ENCODE peak calls at places on chromosomes 6 and 20, in four cellular contexts. G is tibial nerve, L is lung, W is AG09309. H is an unnamed sample.

GRCh38 chr20:38658879-38659612 is 57.4 kb downstream of the ARHGAP40 start:
- DNase-seq in W (no peak), G (no peak), L (no peak), H (no peak)

GRCh38 chr6:16224409-16224808 is 14.0 kb upstream of the GMPR start:
- DNase-seq in W (no peak), L (no peak), G (no peak), H (no peak)

GRCh38 chr20:362271-363254 is 15.7 kb downstream of the NRSN2 start:
- DNase-seq in G (peak; percentile 75), L (peak; percentile 91), W (no peak), H (no peak)

GRCh38 chr20:44209691-44210421 is 715 bp downstream of the OSER1 start:
- DNase-seq in W (no peak), L (no peak), G (no peak), H (no peak)

GRCh38 chr20:18851556-18852098 is 38.0 kb downstream of the SCP2D1 start:
- DNase-seq in W (no peak), G (no peak), L (no peak), H (no peak)

GRCh38 chr20:18702736-18703135 is 110.8 kb upstream of the SCP2D1 start:
- DNase-seq in L (no peak), G (no peak), W (no peak), H (no peak)

GRCh38 chr6:14838041-14838596 is 407.8 kb upstream of the JARID2 start:
- DNase-seq in G (no peak), L (no peak), W (no peak), H (no peak)

GRCh38 chr20:43799150-43799711 is 72.4 kb upstream of the GTSF1L start:
- DNase-seq in L (no peak), G (no peak), W (no peak), H (no peak)

GRCh38 chr6:14775528-14775927 is 470.3 kb upstream of the JARID2 start:
- DNase-seq in L (no peak), W (no peak), G (no peak), H (no peak)

GRCh38 chr6:40528051-40528450 is 59.1 kb downstream of the LRFN2 start:
- DNase-seq in G (no peak), L (no peak), W (no peak), H (no peak)

GRCh38 chr6:16338577-16339262 is 100.3 kb downstream of the GMPR start:
- DNase-seq in G (peak; percentile 65), L (peak; percentile 49), W (peak; percentile 99), H (peak; percentile 96)

GRCh38 chr6:85866758-85867401 is 224.2 kb upstream of the SYNCRIP start:
- DNase-seq in L (no peak), W (no peak), G (no peak), H (no peak)
- H3K4me3 ChIP-seq in L (no peak overlapping the region), W (no peak overlapping the region), G (no peak overlapping the region), H (no peak overlapping the region)

DNA sequence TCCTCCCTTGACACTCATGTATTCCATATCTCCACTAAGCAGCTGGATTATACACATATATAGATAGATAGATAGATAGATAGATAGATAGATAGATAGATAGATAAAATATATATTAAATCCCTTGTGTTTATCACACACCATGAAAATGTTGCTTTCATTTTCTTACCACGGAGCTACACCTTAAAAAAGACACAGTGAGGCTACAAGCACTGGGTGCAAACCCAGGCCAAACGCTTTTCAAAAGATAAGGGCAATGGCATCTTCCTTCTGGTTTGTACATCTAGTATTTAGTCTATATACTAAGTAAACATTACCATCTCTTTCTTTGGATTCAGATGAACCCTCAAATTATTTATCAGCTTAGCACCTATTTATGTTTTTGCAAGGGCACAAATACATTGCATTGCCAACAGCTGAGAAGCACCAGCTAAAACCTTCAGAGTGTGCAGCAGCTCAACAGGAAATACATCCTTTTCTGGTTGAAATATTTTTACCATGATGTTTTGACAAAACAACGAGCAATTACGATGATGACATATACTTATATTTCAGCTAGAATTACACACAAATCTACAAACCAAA is 377.2 kb downstream of the ESR1 start:
- DNase-seq in W (no peak), G (no peak), L (no peak), H (no peak)
- H3K4me3 ChIP-seq in W (no peak overlapping the region), G (no peak overlapping the region), L (no peak overlapping the region), H (no peak overlapping the region)

GRCh38 chr20:60962367-60963045 is 289.6 kb upstream of the CDH4 start:
- DNase-seq in L (no peak), G (no peak), W (no peak), H (no peak)
- H3K4me3 ChIP-seq in L (no peak overlapping the region), G (no peak overlapping the region), W (no peak overlapping the region), H (no peak overlapping the region)

GRCh38 chr20:49469060-49469459 is 13.4 kb downstream of the KCNB1 start:
- DNase-seq in L (no peak), G (no peak), W (no peak), H (no peak)
- H3K4me3 ChIP-seq in L (no peak overlapping the region), G (no peak overlapping the region), W (no peak overlapping the region), H (no peak overlapping the region)

GRCh38 chr6:42783177-42783875 is 1.5 kb downstream of the BICRAL start:
- DNase-seq in L (peak; percentile 79), W (no peak), G (peak; percentile 72), H (no peak)

GRCh38 chr6:42779521-42779920 is 2.3 kb upstream of the BICRAL start:
- DNase-seq in G (no peak), L (no peak), W (no peak), H (no peak)

GRCh38 chr6:42782689-42783176 is 881 bp downstream of the BICRAL start:
- DNase-seq in G (peak; percentile 72), W (peak; percentile 77), L (peak; percentile 80), H (peak; percentile 53)

GRCh38 chr6:42781811-42782688 is at the start of gene BICRAL:
- DNase-seq in W (peak; percentile 59), L (peak; percentile 70), G (peak; percentile 64), H (peak; percentile 74)

DNA sequence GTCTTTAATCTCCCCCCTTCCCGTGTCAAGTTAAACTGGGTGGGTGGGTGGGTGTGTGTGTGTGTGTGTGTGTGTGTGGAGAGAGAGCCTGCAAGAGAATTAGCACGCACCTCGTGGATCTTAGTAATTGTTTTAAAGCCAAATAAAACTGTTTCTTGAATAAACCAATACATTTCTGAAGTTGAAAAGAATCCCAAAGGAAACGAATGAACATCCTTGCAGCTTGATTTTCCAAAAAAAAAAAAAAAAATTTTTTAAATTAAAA is 374 bp upstream of the BICRAL start:
- DNase-seq in W (no peak), G (no peak), L (no peak), H (no peak)
- H3K4me3 ChIP-seq in W (peak overlapping the region; percentile 39), G (peak overlapping the region; percentile 91), L (no peak overlapping the region), H (peak overlapping the region; percentile 86)

DNA sequence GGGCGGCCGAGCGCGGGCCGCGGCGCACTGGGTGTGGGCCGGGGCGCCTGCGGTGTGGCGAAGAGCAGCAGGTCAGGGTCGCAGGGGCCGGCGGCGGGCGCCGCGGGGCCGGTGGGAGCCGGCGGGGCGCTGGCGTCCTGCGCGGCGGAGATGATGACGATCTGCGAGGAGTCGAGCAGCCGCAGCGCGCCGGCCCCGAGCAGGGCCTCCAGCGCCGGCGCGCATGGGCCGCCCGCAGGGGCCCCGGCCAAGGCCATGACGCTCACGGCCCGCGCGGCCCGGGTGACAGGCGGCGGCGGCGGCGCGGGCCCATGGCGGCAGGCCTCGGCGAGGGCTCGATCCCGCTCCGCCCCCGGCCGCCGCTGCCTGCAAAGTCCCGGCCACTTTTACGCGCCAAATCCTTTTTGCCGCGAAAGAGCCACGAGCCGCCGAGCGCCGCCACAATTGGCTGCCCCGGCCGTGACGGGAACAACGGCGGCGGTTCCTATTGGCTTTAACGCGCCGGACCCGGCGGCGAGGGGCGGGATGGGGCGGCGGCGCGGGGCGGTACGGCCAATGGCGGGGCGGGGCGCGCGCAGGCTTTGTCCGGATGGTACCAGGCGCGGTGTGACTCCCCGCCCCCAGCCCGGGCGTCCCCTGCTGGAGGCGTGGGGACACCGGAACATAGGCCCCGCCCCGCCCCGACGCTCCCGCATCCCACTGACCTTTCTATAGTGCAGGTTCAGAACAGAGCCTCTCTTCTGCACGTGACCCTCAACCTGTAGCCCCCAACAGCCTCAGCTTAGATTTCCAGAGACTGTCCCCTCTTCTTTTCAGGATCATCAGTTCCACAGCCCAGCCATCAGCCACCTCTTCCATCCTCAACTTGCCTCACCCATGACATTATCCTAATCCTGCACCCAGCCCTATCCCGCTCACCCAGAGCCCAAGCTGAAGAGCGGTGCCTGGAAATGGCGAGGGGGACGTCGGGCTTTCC is at the start of gene E2F1:
- DNase-seq in W (no peak), G (peak; percentile 89), L (peak; percentile 95), H (peak; percentile 52)
- H3K4me3 ChIP-seq in W (peak within 1 kb of the TSS; percentile 52), G (peak within 1 kb of the TSS; percentile 35), L (peak within 1 kb of the TSS; percentile 36), H (peak within 1 kb of the TSS; percentile 54)